ENCODE peak calls at places on chromosome 1, in six cellular contexts. G, L, X, C, B and A are unnamed samples.

GRCh38 chr1:107963601-107964396 is 1.2 kb downstream of the VAV3 start:
- DNase-seq in G (peak), L (peak), B (no peak), X (no peak), C (peak), A (peak)

GRCh38 chr1:228158690-228159665 is 6.6 kb upstream of the IBA57 start:
- DNase-seq in B (no peak), G (peak), L (no peak), C (no peak), X (no peak), A (no peak)

GRCh38 chr1:51527144-51527543 is 8.1 kb upstream of the EPS15 start:
- DNase-seq in G (no peak), L (no peak), C (no peak), B (no peak), X (no peak), A (no peak)

GRCh38 chr1:53410691-53411090 is 48.5 kb upstream of the DMRTB1 start:
- DNase-seq in X (no peak), C (no peak), L (no peak), G (no peak), B (no peak), A (no peak)

GRCh38 chr1:36160949-36161485 is 5.1 kb downstream of the MAP7D1 start:
- DNase-seq in C (peak), G (peak), X (peak), L (peak), B (peak), A (peak)

GRCh38 chr1:203088441-203088840 is 2.6 kb upstream of the MYOG start:
- DNase-seq in G (no peak), B (no peak), X (no peak), C (no peak), L (no peak), A (no peak)

GRCh38 chr1:99554727-99555126 is 91.2 kb upstream of the PALMD start:
- DNase-seq in G (no peak), X (no peak), C (no peak), B (no peak), L (no peak), A (no peak)

GRCh38 chr1:202806845-202807366 is 1.3 kb downstream of the KDM5B start:
- DNase-seq in G (peak), L (no peak), C (peak), X (peak), B (no peak), A (no peak)